ENCODE peak calls at places on chromosomes 16 and 17, in nine cellular contexts. U, F, S, Y, K, T, I, D and P are unnamed samples.

GRCh38 chr17:5841862-5842261 is 228.3 kb upstream of the WSCD1 start:
- DNase-seq in T (no peak), Y (no peak), F (no peak), D (no peak), I (no peak), S (no peak), K (no peak), U (no peak), P (no peak)

GRCh38 chr16:48373258-48374050 is 11.8 kb downstream of the SIAH1 start:
- DNase-seq in D (no peak), T (no peak), U (no peak), Y (no peak), S (no peak), K (no peak), F (no peak), I (no peak), P (no peak)

GRCh38 chr17:55996826-55997225 is 156.4 kb upstream of the ANKFN1 start:
- DNase-seq in U (no peak), I (no peak), Y (no peak), T (no peak), D (no peak), K (no peak), F (no peak), S (peak; percentile 3), P (no peak)

GRCh38 chr17:2710075-2710803 is 1.3 kb downstream of the CLUH start:
- DNase-seq in Y (no peak), T (no peak), I (no peak), K (no peak), F (no peak), S (peak; percentile 37), D (no peak), U (no peak), P (no peak)

GRCh38 chr17:82153745-82154375 is 55.8 kb upstream of the FASN start:
- DNase-seq in Y (peak; percentile 77), F (peak; percentile 77), K (peak; percentile 83), I (peak; percentile 78), D (peak; percentile 77), U (peak; percentile 77), S (peak; percentile 81), T (peak; percentile 75), P (peak; percentile 71)

GRCh38 chr16:67734731-67735201 is 15.7 kb upstream of the GFOD2 start:
- DNase-seq in T (no peak), F (no peak), S (no peak), U (no peak), I (no peak), Y (no peak), D (no peak), K (no peak), P (no peak)

GRCh38 chr16:12625068-12625467 is 178.6 kb downstream of the CPPED1 start:
- DNase-seq in S (no peak), U (no peak), Y (no peak), K (no peak), F (no peak), D (no peak), I (no peak), T (no peak), P (no peak)

GRCh38 chr16:11020792-11021440 is 76.6 kb downstream of the CLEC16A start:
- DNase-seq in U (no peak), S (no peak), D (no peak), K (no peak), F (no peak), I (no peak), Y (no peak), T (no peak), P (no peak)

GRCh38 chr17:72984145-72984924 is 108.2 kb downstream of the SLC39A11 start:
- DNase-seq in F (no peak), D (peak; percentile 92), K (no peak), I (no peak), U (no peak), Y (no peak), T (no peak), S (no peak), P (no peak)

GRCh38 chr16:87060026-87060986 is 256.9 kb downstream of the C16orf95 start:
- DNase-seq in T (no peak), D (peak; percentile 71), U (no peak), K (no peak), S (peak; percentile 94), I (peak; percentile 91), F (no peak), Y (no peak), P (no peak)

GRCh38 chr17:10117581-10118001 is 80.8 kb downstream of the GAS7 start:
- DNase-seq in F (peak; percentile 43), Y (peak; percentile 68), I (peak; percentile 69), U (no peak), D (no peak), K (no peak), T (no peak), S (peak; percentile 97), P (no peak)

GRCh38 chr16:15950167-15950854 is 895 bp downstream of the ABCC1 start:
- DNase-seq in D (peak; percentile 57), U (no peak), Y (peak; percentile 37), T (no peak), F (no peak), K (peak; percentile 12), S (peak; percentile 70), I (peak; percentile 68), P (peak; percentile 33)

GRCh38 chr16:5756969-5757368 is 659.4 kb upstream of the EEF2KMT start:
- DNase-seq in T (no peak), I (no peak), D (no peak), S (no peak), K (no peak), U (no peak), F (no peak), Y (no peak), P (no peak)

GRCh38 chr17:28426081-28426519 is 20.1 kb upstream of the SLC46A1 start:
- DNase-seq in D (no peak), S (peak; percentile 19), T (no peak), U (peak; percentile 69), F (no peak), Y (peak; percentile 8), K (peak; percentile 37), I (no peak), P (no peak)
- TF ChIP-seq CTCF in D (peak; percentile 44), S (peak; percentile 50), T (no peak), U (peak; percentile 67), F (peak; percentile 36), Y (peak; percentile 48), K (peak; percentile 56), I (no peak), P (no peak)

DNA sequence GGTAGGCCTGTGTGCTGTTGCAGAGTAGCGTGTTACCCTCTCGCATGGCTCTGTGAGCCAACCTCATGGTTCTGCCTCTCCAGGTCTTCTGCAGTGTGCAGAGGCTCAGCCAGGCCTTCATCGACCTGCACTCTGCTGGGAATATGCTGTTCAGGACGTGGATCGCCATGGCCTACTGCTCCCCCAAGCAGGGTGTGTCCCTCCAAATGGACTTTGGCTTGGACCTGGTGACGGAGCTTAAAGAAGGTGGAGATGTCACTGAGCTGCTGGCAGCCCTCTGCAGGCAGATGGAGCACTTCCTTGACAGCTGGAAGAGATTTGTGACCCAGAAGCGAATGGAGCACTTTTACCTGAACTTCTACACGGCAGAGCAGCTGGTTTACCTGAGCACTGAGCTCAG is 75.8 kb upstream of the ENDOV start:
- DNase-seq in K (no peak), S (no peak), F (no peak), D (no peak), I (peak; percentile 55), U (peak; percentile 61), T (no peak), Y (no peak), P (no peak)
- TF ChIP-seq CTCF in K (no peak), S (no peak), F (no peak), D (no peak), I (no peak), U (no peak), T (no peak), Y (no peak), P (no peak)

DNA sequence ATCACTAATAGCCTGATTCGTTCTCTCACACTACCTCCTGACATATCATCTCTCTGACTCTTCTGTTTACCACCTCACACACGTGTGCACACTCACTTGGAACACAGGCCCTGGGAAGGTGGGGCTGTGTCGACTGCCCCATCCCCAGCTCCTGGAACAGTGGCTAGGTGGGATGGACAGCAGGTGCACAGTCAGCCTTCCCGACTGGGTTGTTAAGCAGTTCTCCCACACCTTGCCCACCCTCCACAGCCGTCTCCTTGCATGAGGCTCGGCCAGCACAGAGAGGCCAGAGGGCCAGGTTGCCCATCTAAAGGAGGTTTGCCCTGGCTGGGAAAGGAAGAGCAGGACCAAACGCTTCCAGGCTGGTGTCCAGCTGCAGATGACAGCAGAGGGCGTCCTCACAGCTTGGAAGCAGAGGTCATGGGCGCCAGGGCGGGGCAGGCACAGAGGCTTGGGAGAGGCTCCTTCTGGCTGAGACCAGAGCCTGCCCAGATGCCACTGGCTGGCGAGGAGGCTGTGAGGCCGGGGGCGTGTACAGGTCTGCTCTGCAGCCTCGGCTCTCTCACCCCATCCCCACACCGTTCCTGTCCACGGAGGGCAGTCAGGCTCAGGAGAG is 92.8 kb downstream of the AMFR start:
- DNase-seq in K (peak; percentile 63), T (no peak), Y (no peak), F (peak; percentile 60), I (no peak), U (peak; percentile 88), S (peak; percentile 42), D (peak; percentile 57), P (no peak)
- TF ChIP-seq CTCF in K (peak; percentile 48), T (peak; percentile 36), Y (no peak), F (peak; percentile 48), I (no peak), U (peak; percentile 54), S (peak; percentile 9), D (peak; percentile 32), P (no peak)

DNA sequence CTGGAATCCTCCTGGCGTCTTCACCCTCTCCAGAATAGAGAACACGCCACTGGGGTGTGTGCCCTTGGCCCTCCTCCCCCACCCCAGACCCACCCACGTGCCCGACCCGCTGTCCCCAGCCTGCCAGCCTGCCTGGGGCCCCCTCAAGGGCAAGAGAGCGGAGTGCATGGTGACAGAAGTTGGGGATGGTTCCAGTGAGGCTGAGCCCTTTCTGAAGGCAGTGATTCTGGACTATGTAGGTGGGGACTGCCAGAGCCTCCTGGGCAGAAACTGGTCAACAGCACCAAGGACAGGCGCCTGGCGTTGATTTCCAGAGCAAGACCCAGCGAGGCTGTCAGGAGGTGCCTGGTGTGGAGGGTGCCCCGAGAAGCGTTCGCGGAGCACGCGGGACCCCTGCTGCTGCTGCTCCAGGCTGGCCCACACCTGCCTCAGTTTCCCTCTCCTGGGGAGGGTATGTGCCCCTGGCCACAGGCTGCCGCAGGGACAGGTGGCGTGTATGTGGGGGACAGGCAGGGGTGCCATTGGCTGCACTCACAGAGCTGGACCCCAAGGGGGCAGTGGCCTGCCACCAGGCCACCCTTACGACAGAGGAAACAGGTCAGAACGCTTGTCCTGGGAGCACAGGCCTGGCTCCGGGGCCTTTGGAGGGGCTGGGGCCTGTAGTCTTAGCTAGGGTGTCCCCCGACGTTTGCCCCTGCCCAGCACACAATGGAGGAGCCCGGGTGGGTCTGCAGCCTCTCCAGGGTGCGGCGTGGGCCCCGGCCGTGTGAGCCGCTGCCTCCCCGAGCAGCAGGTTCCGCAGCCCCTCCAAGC is 1.2 kb downstream of the SSTR5 start:
- DNase-seq in D (no peak), F (no peak), U (no peak), T (no peak), K (no peak), Y (no peak), S (no peak), I (no peak), P (no peak)
- TF ChIP-seq CTCF in D (no peak), F (peak; percentile 52), U (no peak), T (no peak), K (peak; percentile 39), Y (no peak), S (no peak), I (peak; percentile 27), P (no peak)

GRCh38 chr16:68889508-68890150 is 46.3 kb downstream of the TANGO6 start:
- DNase-seq in F (no peak), I (no peak), T (no peak), S (no peak), Y (no peak), U (no peak), D (no peak), K (no peak), P (no peak)
- TF ChIP-seq CTCF in F (no peak), I (no peak), T (no peak), S (no peak), Y (no peak), U (no peak), D (no peak), K (no peak), P (no peak)